ENCODE peak calls at places on chromosomes 12 and 14, in nine cellular contexts. One of them, this sample, is unnamed.

GRCh38 chr12:50246159-50246865 is 37.0 kb downstream of the LIMA1 start:
- DNase-seq in activated CD4-positive, CD25-positive, alpha-beta regulatory T cell treated with anti-CD3 and anti-CD28 coated beads, Interleukin-2, amount 50 U/mL, for 72 hours: no peak
- DNase-seq in astrocyte of the cerebellum: no peak
- DNase-seq in activated CD4-positive, alpha-beta T cell treated with anti-CD3 and anti-CD28 coated beads, Interleukin-2, amount 50 U/mL, for 48 hours: no peak
- DNase-seq in hepatic stellate cell: no peak
- DNase-seq in fibroblast of the aortic adventitia: no peak
- DNase-seq in aorta: no peak
- DNase-seq in AG10803: no peak
- DNase-seq in COR-L47: no peak
- DNase-seq in this sample: no peak

GRCh38 chr14:23539209-23539866 is 12.2 kb downstream of the ZFHX2 start:
- DNase-seq in AG10803: no peak
- DNase-seq in aorta: no peak
- DNase-seq in activated CD4-positive, CD25-positive, alpha-beta regulatory T cell treated with anti-CD3 and anti-CD28 coated beads, Interleukin-2, amount 50 U/mL, for 72 hours: no peak
- DNase-seq in COR-L47: peak
- DNase-seq in activated CD4-positive, alpha-beta T cell treated with anti-CD3 and anti-CD28 coated beads, Interleukin-2, amount 50 U/mL, for 48 hours: no peak
- DNase-seq in hepatic stellate cell: peak
- DNase-seq in astrocyte of the cerebellum: no peak
- DNase-seq in fibroblast of the aortic adventitia: peak
- DNase-seq in this sample: peak

GRCh38 chr12:131894981-131895639 is 688 bp downstream of the ULK1 start:
- DNase-seq in activated CD4-positive, alpha-beta T cell treated with anti-CD3 and anti-CD28 coated beads, Interleukin-2, amount 50 U/mL, for 48 hours: peak
- DNase-seq in fibroblast of the aortic adventitia: no peak
- DNase-seq in hepatic stellate cell: peak
- DNase-seq in AG10803: no peak
- DNase-seq in astrocyte of the cerebellum: no peak
- DNase-seq in aorta: peak
- DNase-seq in COR-L47: no peak
- DNase-seq in activated CD4-positive, CD25-positive, alpha-beta regulatory T cell treated with anti-CD3 and anti-CD28 coated beads, Interleukin-2, amount 50 U/mL, for 72 hours: no peak
- DNase-seq in this sample: peak

GRCh38 chr12:132490481-132491348 is 764 bp downstream of the FBRSL1 start:
- DNase-seq in COR-L47: no peak
- DNase-seq in AG10803: peak
- DNase-seq in astrocyte of the cerebellum: no peak
- DNase-seq in activated CD4-positive, CD25-positive, alpha-beta regulatory T cell treated with anti-CD3 and anti-CD28 coated beads, Interleukin-2, amount 50 U/mL, for 72 hours: peak
- DNase-seq in activated CD4-positive, alpha-beta T cell treated with anti-CD3 and anti-CD28 coated beads, Interleukin-2, amount 50 U/mL, for 48 hours: no peak
- DNase-seq in fibroblast of the aortic adventitia: peak
- DNase-seq in aorta: no peak
- DNase-seq in hepatic stellate cell: peak
- DNase-seq in this sample: no peak

GRCh38 chr14:99389171-99389826 is 91.4 kb downstream of the SETD3 start:
- DNase-seq in AG10803: peak
- DNase-seq in COR-L47: peak
- DNase-seq in astrocyte of the cerebellum: no peak
- DNase-seq in hepatic stellate cell: peak
- DNase-seq in activated CD4-positive, CD25-positive, alpha-beta regulatory T cell treated with anti-CD3 and anti-CD28 coated beads, Interleukin-2, amount 50 U/mL, for 72 hours: peak
- DNase-seq in fibroblast of the aortic adventitia: peak
- DNase-seq in aorta: no peak
- DNase-seq in activated CD4-positive, alpha-beta T cell treated with anti-CD3 and anti-CD28 coated beads, Interleukin-2, amount 50 U/mL, for 48 hours: peak
- DNase-seq in this sample: peak

GRCh38 chr12:3135522-3136461 is 58.6 kb downstream of the TSPAN9 start:
- DNase-seq in AG10803: peak
- DNase-seq in aorta: peak
- DNase-seq in COR-L47: peak
- DNase-seq in astrocyte of the cerebellum: peak
- DNase-seq in hepatic stellate cell: peak
- DNase-seq in fibroblast of the aortic adventitia: peak
- DNase-seq in activated CD4-positive, CD25-positive, alpha-beta regulatory T cell treated with anti-CD3 and anti-CD28 coated beads, Interleukin-2, amount 50 U/mL, for 72 hours: peak
- DNase-seq in activated CD4-positive, alpha-beta T cell treated with anti-CD3 and anti-CD28 coated beads, Interleukin-2, amount 50 U/mL, for 48 hours: peak
- DNase-seq in this sample: peak

GRCh38 chr12:14238224-14238792 is 127.2 kb upstream of the ATF7IP start:
- DNase-seq in hepatic stellate cell: no peak
- DNase-seq in COR-L47: no peak
- DNase-seq in AG10803: peak
- DNase-seq in fibroblast of the aortic adventitia: peak
- DNase-seq in astrocyte of the cerebellum: peak
- DNase-seq in activated CD4-positive, alpha-beta T cell treated with anti-CD3 and anti-CD28 coated beads, Interleukin-2, amount 50 U/mL, for 48 hours: no peak
- DNase-seq in activated CD4-positive, CD25-positive, alpha-beta regulatory T cell treated with anti-CD3 and anti-CD28 coated beads, Interleukin-2, amount 50 U/mL, for 72 hours: no peak
- DNase-seq in aorta: no peak
- DNase-seq in this sample: no peak

GRCh38 chr12:57513266-57513665 is 7.0 kb downstream of the DDIT3 start:
- DNase-seq in activated CD4-positive, CD25-positive, alpha-beta regulatory T cell treated with anti-CD3 and anti-CD28 coated beads, Interleukin-2, amount 50 U/mL, for 72 hours: no peak
- DNase-seq in activated CD4-positive, alpha-beta T cell treated with anti-CD3 and anti-CD28 coated beads, Interleukin-2, amount 50 U/mL, for 48 hours: no peak
- DNase-seq in astrocyte of the cerebellum: no peak
- DNase-seq in COR-L47: no peak
- DNase-seq in aorta: no peak
- DNase-seq in fibroblast of the aortic adventitia: no peak
- DNase-seq in hepatic stellate cell: no peak
- DNase-seq in AG10803: no peak
- DNase-seq in this sample: no peak

GRCh38 chr14:59126714-59127436 is 61.6 kb upstream of the DAAM1 start:
- DNase-seq in astrocyte of the cerebellum: peak
- DNase-seq in activated CD4-positive, CD25-positive, alpha-beta regulatory T cell treated with anti-CD3 and anti-CD28 coated beads, Interleukin-2, amount 50 U/mL, for 72 hours: no peak
- DNase-seq in activated CD4-positive, alpha-beta T cell treated with anti-CD3 and anti-CD28 coated beads, Interleukin-2, amount 50 U/mL, for 48 hours: peak
- DNase-seq in aorta: no peak
- DNase-seq in fibroblast of the aortic adventitia: peak
- DNase-seq in AG10803: peak
- DNase-seq in COR-L47: peak
- DNase-seq in hepatic stellate cell: peak
- DNase-seq in this sample: no peak

GRCh38 chr12:122031342-122032216 is 9.9 kb downstream of the BCL7A start:
- DNase-seq in astrocyte of the cerebellum: no peak
- DNase-seq in COR-L47: no peak
- DNase-seq in aorta: peak
- DNase-seq in hepatic stellate cell: peak
- DNase-seq in fibroblast of the aortic adventitia: no peak
- DNase-seq in activated CD4-positive, alpha-beta T cell treated with anti-CD3 and anti-CD28 coated beads, Interleukin-2, amount 50 U/mL, for 48 hours: peak
- DNase-seq in AG10803: no peak
- DNase-seq in activated CD4-positive, CD25-positive, alpha-beta regulatory T cell treated with anti-CD3 and anti-CD28 coated beads, Interleukin-2, amount 50 U/mL, for 72 hours: peak
- DNase-seq in this sample: peak

GRCh38 chr12:32196250-32197198 is 89.9 kb downstream of the BICD1 start:
- DNase-seq in COR-L47: no peak
- DNase-seq in aorta: no peak
- DNase-seq in fibroblast of the aortic adventitia: no peak
- DNase-seq in activated CD4-positive, CD25-positive, alpha-beta regulatory T cell treated with anti-CD3 and anti-CD28 coated beads, Interleukin-2, amount 50 U/mL, for 72 hours: no peak
- DNase-seq in astrocyte of the cerebellum: no peak
- DNase-seq in activated CD4-positive, alpha-beta T cell treated with anti-CD3 and anti-CD28 coated beads, Interleukin-2, amount 50 U/mL, for 48 hours: no peak
- DNase-seq in hepatic stellate cell: no peak
- DNase-seq in AG10803: no peak
- DNase-seq in this sample: no peak

GRCh38 chr14:53881161-53881846 is 75.3 kb downstream of the BMP4 start:
- DNase-seq in activated CD4-positive, alpha-beta T cell treated with anti-CD3 and anti-CD28 coated beads, Interleukin-2, amount 50 U/mL, for 48 hours: no peak
- DNase-seq in aorta: no peak
- DNase-seq in fibroblast of the aortic adventitia: no peak
- DNase-seq in activated CD4-positive, CD25-positive, alpha-beta regulatory T cell treated with anti-CD3 and anti-CD28 coated beads, Interleukin-2, amount 50 U/mL, for 72 hours: no peak
- DNase-seq in AG10803: peak
- DNase-seq in hepatic stellate cell: no peak
- DNase-seq in astrocyte of the cerebellum: no peak
- DNase-seq in COR-L47: no peak
- DNase-seq in this sample: no peak

GRCh38 chr14:20427231-20428009 is 8.5 kb downstream of the KLHL33 start:
- DNase-seq in fibroblast of the aortic adventitia: peak
- DNase-seq in astrocyte of the cerebellum: peak
- DNase-seq in activated CD4-positive, CD25-positive, alpha-beta regulatory T cell treated with anti-CD3 and anti-CD28 coated beads, Interleukin-2, amount 50 U/mL, for 72 hours: no peak
- DNase-seq in COR-L47: no peak
- DNase-seq in hepatic stellate cell: peak
- DNase-seq in aorta: no peak
- DNase-seq in activated CD4-positive, alpha-beta T cell treated with anti-CD3 and anti-CD28 coated beads, Interleukin-2, amount 50 U/mL, for 48 hours: no peak
- DNase-seq in AG10803: peak
- DNase-seq in this sample: no peak

GRCh38 chr14:52079239-52079956 is 10.5 kb upstream of the NID2 start:
- DNase-seq in activated CD4-positive, CD25-positive, alpha-beta regulatory T cell treated with anti-CD3 and anti-CD28 coated beads, Interleukin-2, amount 50 U/mL, for 72 hours: no peak
- DNase-seq in AG10803: peak
- DNase-seq in fibroblast of the aortic adventitia: peak
- DNase-seq in aorta: no peak
- DNase-seq in COR-L47: no peak
- DNase-seq in hepatic stellate cell: no peak
- DNase-seq in activated CD4-positive, alpha-beta T cell treated with anti-CD3 and anti-CD28 coated beads, Interleukin-2, amount 50 U/mL, for 48 hours: no peak
- DNase-seq in astrocyte of the cerebellum: no peak
- DNase-seq in this sample: no peak

GRCh38 chr14:29216774-29217232 is 450.2 kb downstream of the FOXG1 start:
- DNase-seq in COR-L47: peak
- DNase-seq in activated CD4-positive, CD25-positive, alpha-beta regulatory T cell treated with anti-CD3 and anti-CD28 coated beads, Interleukin-2, amount 50 U/mL, for 72 hours: no peak
- DNase-seq in fibroblast of the aortic adventitia: peak
- DNase-seq in hepatic stellate cell: no peak
- DNase-seq in activated CD4-positive, alpha-beta T cell treated with anti-CD3 and anti-CD28 coated beads, Interleukin-2, amount 50 U/mL, for 48 hours: no peak
- DNase-seq in astrocyte of the cerebellum: peak
- DNase-seq in aorta: no peak
- DNase-seq in AG10803: no peak
- DNase-seq in this sample: no peak

GRCh38 chr12:112590281-112590680 is 171.5 kb downstream of the PTPN11 start:
- DNase-seq in COR-L47: no peak
- DNase-seq in activated CD4-positive, CD25-positive, alpha-beta regulatory T cell treated with anti-CD3 and anti-CD28 coated beads, Interleukin-2, amount 50 U/mL, for 72 hours: no peak
- DNase-seq in fibroblast of the aortic adventitia: no peak
- DNase-seq in astrocyte of the cerebellum: no peak
- DNase-seq in AG10803: no peak
- DNase-seq in activated CD4-positive, alpha-beta T cell treated with anti-CD3 and anti-CD28 coated beads, Interleukin-2, amount 50 U/mL, for 48 hours: no peak
- DNase-seq in hepatic stellate cell: no peak
- DNase-seq in aorta: no peak
- DNase-seq in this sample: peak

GRCh38 chr14:63483315-63483714 is 59.9 kb downstream of the PPP2R5E start:
- DNase-seq in activated CD4-positive, CD25-positive, alpha-beta regulatory T cell treated with anti-CD3 and anti-CD28 coated beads, Interleukin-2, amount 50 U/mL, for 72 hours: no peak
- DNase-seq in COR-L47: no peak
- DNase-seq in hepatic stellate cell: no peak
- DNase-seq in activated CD4-positive, alpha-beta T cell treated with anti-CD3 and anti-CD28 coated beads, Interleukin-2, amount 50 U/mL, for 48 hours: no peak
- DNase-seq in astrocyte of the cerebellum: no peak
- DNase-seq in fibroblast of the aortic adventitia: no peak
- DNase-seq in AG10803: no peak
- DNase-seq in aorta: no peak
- DNase-seq in this sample: no peak

GRCh38 chr14:85336257-85336656 is 193.7 kb upstream of the FLRT2 start:
- DNase-seq in fibroblast of the aortic adventitia: no peak
- DNase-seq in COR-L47: no peak
- DNase-seq in activated CD4-positive, CD25-positive, alpha-beta regulatory T cell treated with anti-CD3 and anti-CD28 coated beads, Interleukin-2, amount 50 U/mL, for 72 hours: no peak
- DNase-seq in hepatic stellate cell: no peak
- DNase-seq in astrocyte of the cerebellum: no peak
- DNase-seq in aorta: no peak
- DNase-seq in activated CD4-positive, alpha-beta T cell treated with anti-CD3 and anti-CD28 coated beads, Interleukin-2, amount 50 U/mL, for 48 hours: no peak
- DNase-seq in AG10803: no peak
- DNase-seq in this sample: no peak

GRCh38 chr14:42193426-42193766 is 586.7 kb downstream of the LRFN5 start:
- DNase-seq in activated CD4-positive, CD25-positive, alpha-beta regulatory T cell treated with anti-CD3 and anti-CD28 coated beads, Interleukin-2, amount 50 U/mL, for 72 hours: no peak
- DNase-seq in hepatic stellate cell: no peak
- DNase-seq in fibroblast of the aortic adventitia: no peak
- DNase-seq in AG10803: no peak
- DNase-seq in COR-L47: no peak
- DNase-seq in activated CD4-positive, alpha-beta T cell treated with anti-CD3 and anti-CD28 coated beads, Interleukin-2, amount 50 U/mL, for 48 hours: no peak
- DNase-seq in aorta: no peak
- DNase-seq in astrocyte of the cerebellum: no peak
- DNase-seq in this sample: no peak

GRCh38 chr12:92496790-92497189 is 206.0 kb upstream of the PLEKHG7 start:
- DNase-seq in AG10803: no peak
- DNase-seq in hepatic stellate cell: no peak
- DNase-seq in activated CD4-positive, alpha-beta T cell treated with anti-CD3 and anti-CD28 coated beads, Interleukin-2, amount 50 U/mL, for 48 hours: no peak
- DNase-seq in COR-L47: no peak
- DNase-seq in activated CD4-positive, CD25-positive, alpha-beta regulatory T cell treated with anti-CD3 and anti-CD28 coated beads, Interleukin-2, amount 50 U/mL, for 72 hours: no peak
- DNase-seq in fibroblast of the aortic adventitia: no peak
- DNase-seq in aorta: no peak
- DNase-seq in astrocyte of the cerebellum: no peak
- DNase-seq in this sample: no peak

GRCh38 chr12:56468216-56469006 is at the start of gene SPRYD4:
- DNase-seq in aorta: peak
- DNase-seq in astrocyte of the cerebellum: peak
- DNase-seq in activated CD4-positive, CD25-positive, alpha-beta regulatory T cell treated with anti-CD3 and anti-CD28 coated beads, Interleukin-2, amount 50 U/mL, for 72 hours: peak
- DNase-seq in AG10803: peak
- DNase-seq in activated CD4-positive, alpha-beta T cell treated with anti-CD3 and anti-CD28 coated beads, Interleukin-2, amount 50 U/mL, for 48 hours: peak
- DNase-seq in hepatic stellate cell: peak
- DNase-seq in COR-L47: peak
- DNase-seq in fibroblast of the aortic adventitia: peak
- DNase-seq in this sample: peak

GRCh38 chr14:21191809-21192446 is 36.1 kb upstream of the OR5AU1 start:
- DNase-seq in COR-L47: peak
- DNase-seq in AG10803: peak
- DNase-seq in astrocyte of the cerebellum: no peak
- DNase-seq in activated CD4-positive, CD25-positive, alpha-beta regulatory T cell treated with anti-CD3 and anti-CD28 coated beads, Interleukin-2, amount 50 U/mL, for 72 hours: peak
- DNase-seq in fibroblast of the aortic adventitia: no peak
- DNase-seq in activated CD4-positive, alpha-beta T cell treated with anti-CD3 and anti-CD28 coated beads, Interleukin-2, amount 50 U/mL, for 48 hours: peak
- DNase-seq in hepatic stellate cell: peak
- DNase-seq in aorta: peak
- DNase-seq in this sample: peak

GRCh38 chr12:62640910-62641448 is 174.4 kb downstream of the MON2 start:
- DNase-seq in activated CD4-positive, CD25-positive, alpha-beta regulatory T cell treated with anti-CD3 and anti-CD28 coated beads, Interleukin-2, amount 50 U/mL, for 72 hours: no peak
- DNase-seq in activated CD4-positive, alpha-beta T cell treated with anti-CD3 and anti-CD28 coated beads, Interleukin-2, amount 50 U/mL, for 48 hours: peak
- DNase-seq in astrocyte of the cerebellum: no peak
- DNase-seq in hepatic stellate cell: peak
- DNase-seq in COR-L47: no peak
- DNase-seq in AG10803: peak
- DNase-seq in aorta: no peak
- DNase-seq in fibroblast of the aortic adventitia: no peak
- DNase-seq in this sample: no peak

GRCh38 chr12:127383281-127383680 is 883.7 kb upstream of the TMEM132C start:
- DNase-seq in hepatic stellate cell: no peak
- DNase-seq in astrocyte of the cerebellum: no peak
- DNase-seq in fibroblast of the aortic adventitia: peak
- DNase-seq in aorta: no peak
- DNase-seq in AG10803: peak
- DNase-seq in COR-L47: no peak
- DNase-seq in activated CD4-positive, CD25-positive, alpha-beta regulatory T cell treated with anti-CD3 and anti-CD28 coated beads, Interleukin-2, amount 50 U/mL, for 72 hours: no peak
- DNase-seq in activated CD4-positive, alpha-beta T cell treated with anti-CD3 and anti-CD28 coated beads, Interleukin-2, amount 50 U/mL, for 48 hours: no peak
- DNase-seq in this sample: no peak

GRCh38 chr12:6873094-6874006 is at the start of gene SPSB2:
- DNase-seq in AG10803: peak
- DNase-seq in aorta: peak
- DNase-seq in hepatic stellate cell: peak
- DNase-seq in COR-L47: peak
- DNase-seq in astrocyte of the cerebellum: peak
- DNase-seq in activated CD4-positive, CD25-positive, alpha-beta regulatory T cell treated with anti-CD3 and anti-CD28 coated beads, Interleukin-2, amount 50 U/mL, for 72 hours: peak
- DNase-seq in activated CD4-positive, alpha-beta T cell treated with anti-CD3 and anti-CD28 coated beads, Interleukin-2, amount 50 U/mL, for 48 hours: peak
- DNase-seq in fibroblast of the aortic adventitia: peak
- DNase-seq in this sample: peak

GRCh38 chr12:118098456-118098855 is 5.4 kb downstream of the VSIG10 start:
- DNase-seq in astrocyte of the cerebellum: no peak
- DNase-seq in AG10803: no peak
- DNase-seq in activated CD4-positive, alpha-beta T cell treated with anti-CD3 and anti-CD28 coated beads, Interleukin-2, amount 50 U/mL, for 48 hours: no peak
- DNase-seq in hepatic stellate cell: no peak
- DNase-seq in aorta: no peak
- DNase-seq in COR-L47: no peak
- DNase-seq in fibroblast of the aortic adventitia: no peak
- DNase-seq in activated CD4-positive, CD25-positive, alpha-beta regulatory T cell treated with anti-CD3 and anti-CD28 coated beads, Interleukin-2, amount 50 U/mL, for 72 hours: no peak
- DNase-seq in this sample: no peak

GRCh38 chr14:49892301-49892635 is 614 bp upstream of the ARF6 start:
- DNase-seq in hepatic stellate cell: peak
- DNase-seq in COR-L47: peak
- DNase-seq in activated CD4-positive, CD25-positive, alpha-beta regulatory T cell treated with anti-CD3 and anti-CD28 coated beads, Interleukin-2, amount 50 U/mL, for 72 hours: no peak
- DNase-seq in activated CD4-positive, alpha-beta T cell treated with anti-CD3 and anti-CD28 coated beads, Interleukin-2, amount 50 U/mL, for 48 hours: peak
- DNase-seq in AG10803: peak
- DNase-seq in aorta: no peak
- DNase-seq in astrocyte of the cerebellum: peak
- DNase-seq in fibroblast of the aortic adventitia: peak
- DNase-seq in this sample: no peak

GRCh38 chr12:122067966-122068365 is 10.6 kb upstream of the MLXIP start:
- DNase-seq in aorta: no peak
- DNase-seq in COR-L47: no peak
- DNase-seq in activated CD4-positive, CD25-positive, alpha-beta regulatory T cell treated with anti-CD3 and anti-CD28 coated beads, Interleukin-2, amount 50 U/mL, for 72 hours: peak
- DNase-seq in activated CD4-positive, alpha-beta T cell treated with anti-CD3 and anti-CD28 coated beads, Interleukin-2, amount 50 U/mL, for 48 hours: peak
- DNase-seq in astrocyte of the cerebellum: peak
- DNase-seq in fibroblast of the aortic adventitia: peak
- DNase-seq in AG10803: no peak
- DNase-seq in hepatic stellate cell: peak
- DNase-seq in this sample: no peak

GRCh38 chr12:105205322-105206048 is 30.5 kb downstream of the APPL2 start:
- DNase-seq in COR-L47: no peak
- DNase-seq in activated CD4-positive, alpha-beta T cell treated with anti-CD3 and anti-CD28 coated beads, Interleukin-2, amount 50 U/mL, for 48 hours: no peak
- DNase-seq in AG10803: no peak
- DNase-seq in hepatic stellate cell: no peak
- DNase-seq in astrocyte of the cerebellum: no peak
- DNase-seq in activated CD4-positive, CD25-positive, alpha-beta regulatory T cell treated with anti-CD3 and anti-CD28 coated beads, Interleukin-2, amount 50 U/mL, for 72 hours: no peak
- DNase-seq in fibroblast of the aortic adventitia: no peak
- DNase-seq in aorta: no peak
- DNase-seq in this sample: no peak

GRCh38 chr14:99715266-99716000 is 31.3 kb downstream of the CYP46A1 start:
- DNase-seq in activated CD4-positive, alpha-beta T cell treated with anti-CD3 and anti-CD28 coated beads, Interleukin-2, amount 50 U/mL, for 48 hours: no peak
- DNase-seq in fibroblast of the aortic adventitia: no peak
- DNase-seq in hepatic stellate cell: no peak
- DNase-seq in astrocyte of the cerebellum: no peak
- DNase-seq in activated CD4-positive, CD25-positive, alpha-beta regulatory T cell treated with anti-CD3 and anti-CD28 coated beads, Interleukin-2, amount 50 U/mL, for 72 hours: no peak
- DNase-seq in COR-L47: no peak
- DNase-seq in aorta: peak
- DNase-seq in AG10803: no peak
- DNase-seq in this sample: no peak

GRCh38 chr14:104353921-104354701 is 215.7 kb downstream of the KIF26A start:
- DNase-seq in hepatic stellate cell: no peak
- DNase-seq in COR-L47: no peak
- DNase-seq in fibroblast of the aortic adventitia: no peak
- DNase-seq in astrocyte of the cerebellum: no peak
- DNase-seq in activated CD4-positive, CD25-positive, alpha-beta regulatory T cell treated with anti-CD3 and anti-CD28 coated beads, Interleukin-2, amount 50 U/mL, for 72 hours: peak
- DNase-seq in activated CD4-positive, alpha-beta T cell treated with anti-CD3 and anti-CD28 coated beads, Interleukin-2, amount 50 U/mL, for 48 hours: no peak
- DNase-seq in AG10803: no peak
- DNase-seq in aorta: peak
- DNase-seq in this sample: no peak